ENCODE peak calls at places on chromosome 7, in six cellular contexts. Y is ovary, J is adrenal gland, O is IMR-90, A is esophagus squamous epithelium, R is A549. C is an unnamed sample.

GRCh38 chr7:29754874-29755490 is 51.3 kb upstream of the WIPF3 start:
- DNase-seq in Y (no peak), J (no peak), O (no peak), A (no peak), R (no peak), C (no peak)

GRCh38 chr7:15345216-15345615 is 216.6 kb downstream of the AGMO start:
- DNase-seq in Y (no peak), J (no peak), O (no peak), A (no peak), R (no peak), C (no peak)

GRCh38 chr7:144955422-144955821 is 119.6 kb upstream of the TPK1 start:
- DNase-seq in Y (no peak), J (no peak), O (no peak), A (no peak), R (no peak), C (no peak)

GRCh38 chr7:103048833-103049232 is 25.8 kb downstream of the FBXL13 start:
- DNase-seq in Y (no peak), J (no peak), O (peak), A (no peak), R (no peak), C (no peak)

GRCh38 chr7:149321978-149322541 is 60.1 kb downstream of the ZNF783 start:
- DNase-seq in Y (no peak), J (no peak), O (peak), A (no peak), R (no peak), C (no peak)

GRCh38 chr7:98459529-98459928 is 58.6 kb upstream of the BAIAP2L1 start:
- DNase-seq in Y (no peak), J (no peak), O (no peak), A (no peak), R (no peak), C (no peak)

GRCh38 chr7:70092314-70093303 is 494.3 kb downstream of the AUTS2 start:
- DNase-seq in Y (no peak), J (no peak), O (peak), A (no peak), R (no peak), C (peak)

GRCh38 chr7:12458520-12459131 is 55.0 kb upstream of the VWDE start:
- DNase-seq in Y (no peak), J (no peak), O (peak), A (no peak), R (peak), C (peak)

GRCh38 chr7:99036531-99037175 is 107.3 kb downstream of the SMURF1 start:
- DNase-seq in Y (no peak), J (peak), O (peak), A (no peak), R (peak), C (peak)

GRCh38 chr7:17298102-17298839 is at the start of gene AHR:
- DNase-seq in Y (peak), J (peak), O (peak), A (peak), R (peak), C (no peak)

GRCh38 chr7:17300012-17300411 is 1.6 kb downstream of the AHR start:
- DNase-seq in Y (no peak), J (no peak), O (no peak), A (no peak), R (no peak), C (no peak)

GRCh38 chr7:17299477-17299991 is 1.1 kb downstream of the AHR start:
- DNase-seq in Y (no peak), J (no peak), O (peak), A (no peak), R (no peak), C (no peak)

GRCh38 chr7:17297243-17297642 is 1.2 kb upstream of the AHR start:
- DNase-seq in Y (no peak), J (no peak), O (no peak), A (no peak), R (no peak), C (no peak)

DNA sequence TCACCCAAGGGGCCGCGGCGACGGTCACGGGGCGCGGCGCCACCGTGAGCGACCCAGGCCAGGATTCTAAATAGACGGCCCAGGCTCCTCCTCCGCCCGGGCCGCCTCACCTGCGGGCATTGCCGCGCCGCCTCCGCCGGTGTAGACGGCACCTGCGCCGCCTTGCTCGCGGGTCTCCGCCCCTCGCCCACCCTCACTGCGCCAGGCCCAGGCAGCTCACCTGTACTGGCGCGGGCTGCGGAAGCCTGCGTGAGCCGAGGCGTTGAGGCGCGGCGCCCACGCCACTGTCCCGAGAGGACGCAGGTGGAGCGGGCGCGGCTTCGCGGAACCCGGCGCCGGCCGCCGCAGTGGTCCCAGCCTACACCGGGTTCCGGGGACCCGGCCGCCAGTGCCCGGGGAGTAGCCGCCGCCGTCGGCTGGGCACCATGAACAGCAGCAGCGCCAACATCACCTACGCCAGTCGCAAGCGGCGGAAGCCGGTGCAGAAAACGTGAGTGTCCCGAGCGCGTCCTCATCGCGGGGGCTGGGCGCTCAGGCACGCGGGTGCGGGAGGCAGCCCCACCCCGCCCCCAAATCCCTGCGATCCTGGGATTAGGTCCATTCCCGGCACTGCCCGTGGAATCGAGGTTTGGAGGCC is 506 bp downstream of the AHR start:
- DNase-seq in Y (peak), J (peak), O (peak), A (no peak), R (peak), C (no peak)
- TF ChIP-seq POLR2A in Y (no peak), J (no peak), O (no peak), A (no peak), R (no peak), C (no peak)

GRCh38 chr7:150716368-150716767 is at the start of gene GIMAP1:
- DNase-seq in Y (no peak), J (no peak), O (no peak), A (no peak), R (no peak), C (no peak)
- TF ChIP-seq POLR2A in Y (no peak), J (no peak), O (no peak), A (no peak), R (no peak), C (no peak)

GRCh38 chr7:105013283-105013817 is 655 bp upstream of the KMT2E start:
- DNase-seq in Y (peak), J (peak), O (peak), A (peak), R (peak), C (peak)
- TF ChIP-seq POLR2A in Y (peak), J (peak), O (peak), A (no peak), R (peak), C (peak)

DNA sequence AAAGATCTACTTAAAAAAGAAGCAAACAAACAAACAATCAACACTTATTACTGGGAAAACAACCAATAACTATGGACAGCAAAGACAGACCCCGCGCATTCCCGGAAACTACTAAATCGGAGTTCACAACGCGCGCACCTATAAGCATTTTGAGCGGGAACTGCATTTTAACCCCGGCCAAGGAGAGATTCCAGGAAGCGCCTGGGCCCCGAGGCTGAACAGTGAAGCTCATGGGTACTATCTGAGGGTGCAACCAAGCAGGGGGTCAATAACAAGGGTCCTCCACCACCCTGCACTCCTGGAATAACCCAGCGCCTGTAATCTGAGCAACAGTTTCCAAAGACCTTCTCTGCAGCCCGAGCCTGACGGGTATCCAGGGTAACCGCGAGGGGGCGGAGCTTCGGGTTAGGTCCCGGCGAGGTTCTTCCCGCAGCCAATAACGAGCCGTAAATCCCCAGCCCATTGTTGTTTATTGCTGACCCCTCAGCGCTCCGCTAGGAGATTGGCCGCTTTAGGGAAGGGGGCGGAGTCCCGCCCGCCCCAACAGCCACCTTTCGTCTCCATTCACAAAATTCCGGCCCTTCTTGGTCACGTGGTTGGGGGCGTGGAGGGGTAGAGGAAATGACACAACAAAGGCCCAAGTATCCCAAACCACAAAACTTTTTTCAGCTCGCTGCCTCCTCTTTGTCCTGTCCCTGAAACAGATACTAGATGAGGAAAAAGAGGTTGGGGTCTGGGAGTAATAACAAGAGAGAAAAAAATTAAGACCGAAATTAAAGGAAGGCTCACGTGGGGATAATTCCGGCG is 1.7 kb upstream of the ETV1 start:
- DNase-seq in Y (peak), J (peak), O (peak), A (peak), R (peak), C (peak)
- TF ChIP-seq POLR2A in Y (no peak), J (no peak), O (peak), A (no peak), R (no peak), C (peak)

DNA sequence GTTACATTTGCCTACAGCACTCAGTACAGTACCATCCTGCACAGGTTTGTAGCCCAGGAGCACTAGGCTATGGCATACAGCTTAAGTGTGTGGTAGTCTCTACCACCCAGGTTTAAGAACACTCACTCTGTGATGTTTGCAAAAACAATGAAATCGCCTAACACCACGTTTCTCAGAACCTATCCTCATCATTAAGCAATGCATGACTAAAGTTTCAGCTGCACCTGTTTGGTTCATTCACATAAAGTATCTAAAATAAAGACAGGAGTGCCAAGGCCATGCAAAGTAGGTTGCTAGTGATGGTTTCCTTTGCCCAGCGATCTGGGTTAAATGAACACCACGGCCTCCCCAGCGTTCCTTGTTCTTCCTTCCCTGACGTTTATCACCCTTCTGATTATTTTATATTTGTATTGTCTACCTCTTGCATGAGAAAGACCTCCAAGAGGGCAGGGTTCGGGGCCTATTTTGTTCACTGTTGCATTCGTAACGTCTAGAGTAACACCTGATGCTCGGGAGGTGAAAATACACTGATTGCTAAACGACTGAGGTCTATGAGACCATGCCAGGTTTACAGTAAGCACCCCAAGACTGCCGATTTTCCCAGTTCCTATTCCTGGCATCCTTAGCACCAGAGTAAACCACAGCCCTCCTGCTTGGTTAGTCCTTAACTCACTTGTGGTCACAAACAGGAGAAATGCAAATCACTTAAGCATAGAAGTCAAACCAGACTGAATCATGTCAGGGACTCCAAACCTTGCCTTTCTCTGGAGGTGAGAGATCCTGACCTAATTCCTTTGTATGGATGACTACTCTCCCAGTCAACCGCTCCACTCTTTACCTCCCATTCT is 204.1 kb upstream of the NFE2L3 start:
- DNase-seq in Y (no peak), J (no peak), O (no peak), A (no peak), R (no peak), C (no peak)
- TF ChIP-seq POLR2A in Y (no peak), J (no peak), O (no peak), A (no peak), R (no peak), C (no peak)

GRCh38 chr7:43922726-43923125 is 3.5 kb upstream of the UBE2D4 start:
- DNase-seq in Y (no peak), J (no peak), O (no peak), A (no peak), R (no peak), C (no peak)

GRCh38 chr7:43926193-43927043 is at the start of gene UBE2D4:
- DNase-seq in Y (peak), J (peak), O (peak), A (peak), R (peak), C (peak)

GRCh38 chr7:43915907-43916306 is 9.5 kb upstream of the URGCP start:
- DNase-seq in Y (no peak), J (no peak), O (no peak), A (no peak), R (no peak), C (no peak)

DNA sequence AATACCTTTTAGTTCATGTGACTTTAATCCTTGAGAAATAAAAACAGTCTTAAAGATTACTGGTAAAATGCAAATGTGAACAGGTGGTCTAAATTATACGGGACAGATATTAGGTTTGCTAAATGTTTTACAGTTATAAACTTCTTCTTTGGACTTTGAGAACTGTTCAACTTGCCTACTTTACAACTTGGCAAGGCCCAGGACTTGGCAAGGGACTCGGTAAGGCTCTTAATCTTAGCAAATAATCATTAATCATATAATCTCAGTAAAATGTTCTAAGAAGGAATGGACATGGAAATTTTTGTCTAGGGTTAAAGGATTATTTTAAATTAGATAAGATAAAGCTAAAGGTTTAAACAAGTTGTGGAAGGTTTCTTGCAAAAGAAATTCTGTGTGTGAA is 4.8 kb upstream of the UBE2D4 start:
- DNase-seq in Y (no peak), J (peak), O (no peak), A (no peak), R (no peak), C (no peak)
- TF ChIP-seq POLR2A in Y (no peak), J (no peak), O (no peak), A (no peak), R (no peak), C (no peak)

GRCh38 chr7:91880413-91881241 is at the start of gene MTERF1:
- DNase-seq in Y (peak), J (peak), O (peak), A (peak), R (peak), C (peak)
- TF ChIP-seq POLR2A in Y (no peak), J (no peak), O (peak), A (no peak), R (peak), C (peak)

DNA sequence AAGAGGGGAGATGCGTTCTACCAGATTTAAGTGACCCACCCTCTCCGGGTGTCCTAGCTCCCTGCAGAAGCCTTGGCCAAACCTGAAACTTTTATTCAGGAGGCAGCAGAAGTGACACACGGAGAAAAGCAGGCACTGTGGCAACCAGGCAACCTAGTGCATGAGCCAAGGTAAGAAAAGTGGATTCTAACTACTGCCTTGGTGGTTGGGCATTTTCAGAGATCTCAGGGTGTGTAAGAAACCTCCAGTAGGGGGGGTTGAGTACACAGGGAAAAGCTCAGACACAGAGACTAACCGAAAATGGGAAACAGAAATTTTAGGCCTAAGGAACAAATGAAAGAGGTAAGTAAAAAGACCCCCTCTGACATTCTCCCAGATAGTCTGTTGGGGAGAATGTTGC is 645.7 kb downstream of the ANKRD7 start:
- DNase-seq in Y (no peak), J (no peak), O (no peak), A (no peak), R (no peak), C (no peak)
- TF ChIP-seq POLR2A in Y (no peak), J (no peak), O (no peak), A (no peak), R (no peak), C (no peak)

C was measured in H54.